ENCODE peak calls at places on chromosomes 4 and X, in four cellular contexts. T is lower lobe of right lung, G is AG04450, C is cardiac fibroblast. R is an unnamed sample.

GRCh38 chr4:102598102-102598758 is 97.1 kb downstream of the NFKB1 start:
- DNase-seq in C (peak; percentile 45), G (no peak), T (no peak), R (peak; percentile 2)

GRCh38 chr4:167114416-167114971 is 119.8 kb downstream of the SPOCK3 start:
- DNase-seq in C (no peak), G (no peak), T (no peak), R (no peak)

GRCh38 chr4:185868983-185869938 is 57.3 kb upstream of the SORBS2 start:
- DNase-seq in C (peak; percentile 29), G (no peak), T (no peak), R (no peak)

GRCh38 chr4:84579410-84579791 is 3.5 kb upstream of the CDS1 start:
- DNase-seq in T (no peak), C (no peak), G (no peak), R (no peak)

GRCh38 chr4:54096563-54096962 is 3.4 kb upstream of the GSX2 start:
- DNase-seq in G (no peak), T (no peak), C (no peak), R (no peak)

GRCh38 chr4:6302869-6303268 is 33.2 kb downstream of the WFS1 start:
- DNase-seq in T (no peak), G (no peak), C (no peak), R (no peak)

GRCh38 chr4:41304221-41304620 is 47.5 kb downstream of the UCHL1 start:
- DNase-seq in C (no peak), G (no peak), T (peak; percentile 72), R (no peak)

GRCh38 chr4:2688281-2688680 is 67.9 kb downstream of the TNIP2 start:
- DNase-seq in C (no peak), G (no peak), T (no peak), R (no peak)

GRCh38 chrX:45758319-45758718 is 557.6 kb upstream of the DIPK2B start:
- DNase-seq in T (no peak), G (peak; percentile 64), C (peak; percentile 93), R (peak; percentile 92)

GRCh38 chrX:70969635-70970481 is 39.0 kb upstream of the SLC7A3 start:
- DNase-seq in T (no peak), G (no peak), C (no peak), R (no peak)
- H3K4me3 ChIP-seq in T (no peak overlapping the region), G (no peak overlapping the region), C (no peak overlapping the region), R (no peak overlapping the region)

GRCh38 chr4:73251384-73251783 is 7.2 kb downstream of the ANKRD17 start:
- DNase-seq in G (no peak), T (no peak), C (peak; percentile 42), R (no peak)
- TF ChIP-seq CTCF in G (no peak), T (no peak), C (peak; percentile 16), R (peak; percentile 18)

GRCh38 chrX:107119281-107119680 is 659 bp upstream of the RBM41 start:
- DNase-seq in G (no peak), C (peak; percentile 1), T (no peak), R (no peak)
- H3K4me3 ChIP-seq in G (no peak overlapping the region), C (no peak overlapping the region), T (peak overlapping the region; percentile 75), R (no peak overlapping the region)

GRCh38 chr4:57550143-57550542 is 440.0 kb upstream of the IGFBP7 start:
- DNase-seq in G (no peak), T (no peak), C (no peak), R (no peak)

GRCh38 chr4:57554693-57555092 is 444.5 kb upstream of the IGFBP7 start:
- DNase-seq in T (no peak), G (no peak), C (no peak), R (no peak)

GRCh38 chr4:57548856-57549255 is 438.7 kb upstream of the IGFBP7 start:
- DNase-seq in T (no peak), G (no peak), C (no peak), R (no peak)

DNA sequence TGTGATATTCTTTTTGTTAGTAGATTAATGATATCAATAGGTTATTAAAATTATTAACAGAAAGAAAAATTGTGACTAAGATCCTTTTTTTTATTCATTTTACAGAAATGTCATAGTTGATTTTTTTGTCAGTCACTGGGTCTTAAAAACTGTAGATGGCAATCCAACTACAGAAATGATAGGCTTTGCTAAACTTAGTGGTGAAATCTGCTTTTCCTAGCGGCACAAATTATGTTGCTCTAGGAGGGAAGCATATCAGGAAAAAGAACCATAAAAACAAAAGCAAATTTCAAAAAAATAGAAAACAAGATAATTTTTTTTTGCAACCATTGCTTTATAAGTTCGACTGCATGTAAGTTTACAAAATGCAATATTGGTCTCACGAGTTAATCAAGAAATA is 443.5 kb upstream of the IGFBP7 start:
- DNase-seq in G (no peak), T (no peak), C (no peak), R (no peak)
- TF ChIP-seq CTCF in G (no peak), T (no peak), C (no peak), R (no peak)

DNA sequence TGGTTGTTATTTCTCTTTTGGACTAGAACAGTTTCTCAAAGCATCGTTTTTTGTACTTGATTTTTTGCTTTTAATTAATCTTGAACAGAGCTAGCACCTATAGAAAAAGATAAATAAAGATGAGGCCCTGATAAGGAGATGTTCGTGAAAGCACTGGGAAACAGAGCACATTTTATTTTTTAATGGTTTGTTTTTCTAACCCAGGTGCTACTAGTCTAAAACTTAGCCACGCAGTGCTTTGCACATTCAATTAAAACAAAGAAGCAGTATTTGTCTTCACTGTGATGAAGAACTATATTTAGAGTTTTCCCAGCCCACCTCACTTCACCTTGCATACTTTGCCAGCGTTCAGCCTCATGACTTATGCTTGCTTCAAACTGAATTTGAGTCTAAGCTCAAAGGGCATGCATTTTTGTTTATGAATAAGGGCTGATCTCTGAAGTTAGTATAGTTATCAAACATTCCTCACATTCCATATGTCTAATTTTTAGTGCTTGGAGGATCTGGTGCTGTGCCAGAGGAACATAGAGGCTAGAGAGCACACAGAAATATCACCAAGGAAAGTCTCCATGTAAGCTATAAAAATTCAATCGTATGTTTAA is 76.7 kb downstream of the WWC2 start:
- DNase-seq in C (peak; percentile 59), G (peak; percentile 38), T (no peak), R (peak; percentile 19)
- H3K4me3 ChIP-seq in C (no peak overlapping the region), G (no peak overlapping the region), T (no peak overlapping the region), R (no peak overlapping the region)

DNA sequence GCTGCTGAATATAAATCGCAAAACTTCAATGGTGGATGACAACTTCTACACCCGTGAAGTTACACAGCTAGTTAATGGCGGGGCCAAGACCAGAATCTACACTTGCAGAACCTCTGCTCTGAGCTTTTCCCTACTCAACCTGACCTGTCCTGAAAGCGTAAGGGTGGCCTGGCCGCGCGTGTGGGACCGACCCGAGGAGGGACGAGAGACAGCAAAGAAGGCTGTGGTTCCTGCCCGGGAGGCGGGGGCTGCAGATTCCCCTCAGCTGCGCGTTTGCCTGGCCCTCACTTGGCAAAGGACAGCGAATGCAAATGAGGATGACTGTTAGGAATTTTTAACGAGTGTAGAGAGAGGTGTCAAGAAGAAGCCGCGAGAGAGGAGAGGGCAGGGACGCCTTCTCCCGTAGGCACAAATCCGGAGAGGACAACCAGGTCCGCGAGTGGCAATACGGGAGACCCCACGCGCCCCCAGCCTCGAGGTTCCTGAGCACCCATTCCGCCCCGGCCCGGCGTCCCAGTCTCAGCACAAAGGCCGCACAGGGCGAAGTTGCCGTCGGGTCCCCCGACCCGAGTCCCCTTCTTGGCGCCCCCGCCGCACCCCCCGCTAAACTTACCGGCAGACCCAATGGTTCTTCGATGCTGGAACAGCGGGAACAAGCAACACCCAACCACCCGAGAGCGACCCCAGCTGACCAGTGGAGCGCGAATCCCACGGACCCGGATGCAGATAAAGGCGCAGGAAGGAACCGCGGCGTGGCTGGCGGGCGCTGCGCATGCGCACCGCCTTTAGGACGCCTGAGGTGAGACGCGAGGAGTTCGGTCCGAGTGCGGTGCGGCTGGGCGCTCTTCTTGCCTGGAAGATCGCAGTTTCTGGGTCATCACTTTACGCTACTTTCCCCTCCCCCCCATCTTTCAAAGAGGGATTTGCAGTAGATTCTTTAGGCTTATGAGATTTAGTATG is at the start of gene GNPDA2:
- DNase-seq in C (peak; percentile 90), T (peak; percentile 94), G (peak; percentile 79), R (peak; percentile 91)
- TF ChIP-seq CTCF in C (peak; percentile 8), T (peak; percentile 23), G (no peak), R (peak; percentile 38)

GRCh38 chr4:181645489-181645888 is 597.7 kb upstream of the TENM3 start:
- DNase-seq in C (no peak), T (no peak), G (no peak), R (no peak)

GRCh38 chr4:181646864-181647263 is 596.3 kb upstream of the TENM3 start:
- DNase-seq in G (no peak), T (no peak), C (peak; percentile 76), R (peak; percentile 46)

GRCh38 chr4:181643466-181643865 is 599.7 kb upstream of the TENM3 start:
- DNase-seq in T (no peak), G (no peak), C (no peak), R (no peak)

GRCh38 chr4:181650033-181650825 is 593.0 kb upstream of the TENM3 start:
- DNase-seq in C (peak; percentile 47), T (no peak), G (no peak), R (peak; percentile 16)

GRCh38 chr4:181647396-181648107 is 595.6 kb upstream of the TENM3 start:
- DNase-seq in C (peak; percentile 43), G (no peak), T (no peak), R (peak; percentile 44)
- H3K4me3 ChIP-seq in C (no peak overlapping the region), G (peak overlapping the region; percentile 10), T (no peak overlapping the region), R (peak overlapping the region; percentile 29)

DNA sequence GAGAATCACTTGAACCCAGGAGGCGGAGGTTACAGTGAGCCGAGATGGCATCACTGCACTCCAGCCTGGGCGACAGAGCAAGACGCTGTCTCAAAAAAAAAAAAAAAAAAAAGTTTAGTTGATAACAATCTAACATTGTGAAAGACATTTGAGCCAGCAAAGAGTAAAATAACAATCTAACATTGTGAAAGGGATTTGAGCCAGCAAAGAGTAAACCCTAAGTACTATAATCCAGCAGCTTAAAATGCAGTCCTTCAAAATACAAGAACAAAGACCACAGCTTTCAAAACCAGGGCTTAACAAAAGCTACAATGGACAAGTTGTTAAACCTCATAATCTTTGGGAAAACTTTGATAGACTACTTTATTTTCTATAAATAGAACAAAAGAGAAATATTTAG is 16.9 kb downstream of the MFAP3L start:
- DNase-seq in C (no peak), G (no peak), T (no peak), R (no peak)
- TF ChIP-seq CTCF in C (no peak), G (no peak), T (no peak), R (no peak)

GRCh38 chr4:187027231-187027760 is 303.6 kb upstream of the FAT1 start:
- DNase-seq in G (peak; percentile 11), T (no peak), C (no peak), R (no peak)
- H3K4me3 ChIP-seq in G (peak overlapping the region; percentile 29), T (no peak overlapping the region), C (no peak overlapping the region), R (no peak overlapping the region)

R was measured in astrocyte of the spinal cord.